ENCODE peak calls at places on chromosomes 13 and 19, in six cellular contexts. I is A549, A is BJ, H is tibial nerve, B is cardiac fibroblast, L is GM12878. G is an unnamed sample.

GRCh38 chr13:111315347-111315995 is 5.0 kb upstream of the TEX29 start:
- DNase-seq in I (no peak), A (no peak), H (no peak), B (no peak), L (no peak), G (no peak)

GRCh38 chr19:45362291-45362690 is 8.1 kb downstream of the ERCC2 start:
- DNase-seq in I (no peak), A (no peak), H (no peak), B (no peak), L (no peak), G (no peak)

GRCh38 chr13:47679391-47679790 is 321.7 kb downstream of the SUCLA2 start:
- DNase-seq in I (no peak), A (peak), H (no peak), B (peak), L (no peak), G (peak)

GRCh38 chr19:51751655-51752054 is at the start of gene FPR1:
- DNase-seq in I (no peak), A (no peak), H (no peak), B (peak), L (no peak), G (peak)

GRCh38 chr13:31018511-31018910 is 86.1 kb downstream of the TEX26 start:
- DNase-seq in I (no peak), A (no peak), H (no peak), B (no peak), L (no peak), G (no peak)

GRCh38 chr13:19860884-19861655 is 2.4 kb downstream of the ZMYM5 start:
- DNase-seq in I (peak), A (no peak), H (no peak), B (peak), L (no peak), G (peak)

GRCh38 chr13:49980266-49980665 is 16.6 kb upstream of the TRIM13 start:
- DNase-seq in I (no peak), A (no peak), H (no peak), B (no peak), L (no peak), G (no peak)

GRCh38 chr13:68185767-68186166 is 955.6 kb upstream of the PCDH9 start:
- DNase-seq in I (no peak), A (no peak), H (no peak), B (no peak), L (no peak), G (no peak)

GRCh38 chr19:6743714-6744380 is 4.4 kb downstream of the TRIP10 start:
- DNase-seq in I (no peak), A (no peak), H (no peak), B (peak), L (no peak), G (no peak)

GRCh38 chr13:33078268-33078667 is 62.0 kb downstream of the KL start:
- DNase-seq in I (no peak), A (no peak), H (no peak), B (no peak), L (no peak), G (no peak)

GRCh38 chr13:21014666-21015170 is 46.7 kb downstream of the LATS2 start:
- DNase-seq in I (peak), A (peak), H (no peak), B (peak), L (no peak), G (peak)

GRCh38 chr13:59318320-59318930 is 845.3 kb downstream of the DIAPH3 start:
- DNase-seq in I (peak), A (no peak), H (peak), B (peak), L (peak), G (peak)

GRCh38 chr19:10553943-10554381 is 10.3 kb downstream of the ATG4D start:
- DNase-seq in I (no peak), A (no peak), H (no peak), B (no peak), L (peak), G (no peak)

GRCh38 chr13:91722267-91722884 is 324.0 kb downstream of the GPC5 start:
- DNase-seq in I (peak), A (no peak), H (no peak), B (peak), L (no peak), G (no peak)

GRCh38 chr13:103349664-103350063 is 283.4 kb upstream of the SLC10A2 start:
- DNase-seq in I (no peak), A (no peak), H (no peak), B (no peak), L (no peak), G (no peak)

GRCh38 chr13:24076124-24076523 is 84.4 kb upstream of the SPATA13 start:
- DNase-seq in I (peak), A (no peak), H (no peak), B (no peak), L (no peak), G (no peak)

GRCh38 chr13:26184791-26185250 is 37.3 kb downstream of the RNF6 start:
- DNase-seq in I (peak), A (no peak), H (peak), B (peak), L (peak), G (peak)

GRCh38 chr13:52010890-52011689 is at the start of gene ATP7B:
- DNase-seq in I (peak), A (no peak), H (no peak), B (no peak), L (no peak), G (no peak)

GRCh38 chr13:91032104-91032503 is 315.4 kb upstream of the MIR17HG start:
- DNase-seq in I (no peak), A (no peak), H (no peak), B (no peak), L (no peak), G (no peak)

GRCh38 chr19:10640361-10640760 is 13.8 kb upstream of the ILF3 start:
- DNase-seq in I (no peak), A (no peak), H (no peak), B (no peak), L (no peak), G (no peak)

GRCh38 chr19:10226376-10227214 is 4.5 kb downstream of the S1PR2 start:
- DNase-seq in I (no peak), A (peak), H (peak), B (peak), L (no peak), G (peak)

GRCh38 chr13:20191311-20191901 is 1.3 kb downstream of the GJB2 start:
- DNase-seq in I (no peak), A (no peak), H (no peak), B (no peak), L (no peak), G (no peak)

GRCh38 chr13:113493315-113493951 is 2.9 kb upstream of the DCUN1D2 start:
- DNase-seq in I (peak), A (peak), H (no peak), B (peak), L (peak), G (peak)

GRCh38 chr19:4581381-4582111 is 22.1 kb upstream of the SEMA6B start:
- DNase-seq in I (no peak), A (no peak), H (no peak), B (no peak), L (no peak), G (no peak)

GRCh38 chr19:47660435-47660832 is 51.5 kb downstream of the BICRA start:
- DNase-seq in I (peak), A (no peak), H (no peak), B (no peak), L (no peak), G (no peak)

GRCh38 chr19:47663435-47663910 is 49.7 kb upstream of the EHD2 start:
- DNase-seq in I (peak), A (peak), H (no peak), B (peak), L (no peak), G (peak)

GRCh38 chr19:47661571-47661970 is 51.7 kb upstream of the EHD2 start:
- DNase-seq in I (no peak), A (no peak), H (no peak), B (peak), L (no peak), G (peak)

GRCh38 chr19:47661161-47661560 is 52.1 kb upstream of the EHD2 start:
- DNase-seq in I (no peak), A (no peak), H (no peak), B (no peak), L (no peak), G (peak)

DNA sequence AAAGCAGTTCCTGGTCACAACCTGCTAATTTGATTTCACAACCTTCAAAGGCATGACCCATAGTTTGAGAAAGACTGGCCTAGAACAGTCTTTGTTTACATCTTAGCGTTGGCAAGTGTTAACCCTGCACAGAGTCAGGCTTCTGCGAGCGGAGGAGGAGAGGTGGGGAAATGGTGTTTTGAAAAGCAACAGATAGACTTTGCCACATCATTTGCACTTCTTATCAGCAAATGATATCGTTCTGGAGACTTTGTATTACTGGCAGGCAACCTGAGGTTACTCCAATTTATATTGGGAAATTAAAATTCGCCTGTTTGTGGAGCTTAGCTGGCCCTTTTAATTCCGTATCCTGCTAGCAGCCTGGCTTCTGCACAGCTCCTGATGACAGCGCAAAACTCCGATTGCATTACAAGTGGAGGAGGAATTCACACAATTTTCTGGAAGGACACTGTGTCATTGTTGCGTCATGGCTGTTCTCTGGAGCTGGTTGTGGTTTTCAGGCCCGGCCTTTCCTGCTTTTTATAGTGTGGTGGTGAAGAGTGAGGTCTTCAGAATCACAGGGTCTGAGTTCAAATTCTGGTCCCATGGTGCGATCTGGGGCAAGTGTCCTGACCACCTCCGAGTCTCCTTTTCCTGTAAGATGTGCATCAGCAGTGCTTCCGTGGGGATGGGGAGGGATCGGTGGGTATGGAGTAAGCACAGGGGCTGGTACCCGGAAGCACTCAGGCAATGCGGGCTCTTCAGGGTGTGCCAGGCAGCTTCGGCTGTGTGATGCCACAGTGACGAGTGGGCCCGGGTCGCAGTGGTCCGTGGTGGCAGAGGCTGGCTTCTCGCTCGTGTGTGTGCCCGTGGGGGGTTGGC is 49.1 kb upstream of the EHD2 start:
- DNase-seq in I (peak), A (peak), H (peak), B (peak), L (no peak), G (peak)
- H3K4me3 ChIP-seq in I (no peak), A (no peak), H (no peak), B (peak), L (no peak), G (peak)

GRCh38 chr19:16836115-16836905 is 7.1 kb downstream of the SIN3B start:
- DNase-seq in I (no peak), A (no peak), H (no peak), B (peak), L (peak), G (no peak)
- TF ChIP-seq CTCF in I (no peak), A (peak), H (no peak), B (no peak), L (peak), G (peak)

GRCh38 chr19:1931445-1931844 is 9.5 kb upstream of the CSNK1G2 start:
- DNase-seq in I (no peak), A (no peak), H (no peak), B (no peak), L (no peak), G (no peak)
- H3K4me3 ChIP-seq in I (no peak), A (no peak), H (no peak), B (no peak), L (no peak), G (no peak)

GRCh38 chr19:16180611-16181010 is 4.6 kb upstream of the FAM32A start:
- DNase-seq in I (peak), A (peak), H (no peak), B (peak), L (no peak), G (peak)

GRCh38 chr19:16185925-16186234 is 670 bp downstream of the FAM32A start:
- DNase-seq in I (no peak), A (no peak), H (peak), B (peak), L (no peak), G (peak)

GRCh38 chr19:16184665-16185122 is 516 bp upstream of the FAM32A start:
- DNase-seq in I (no peak), A (no peak), H (no peak), B (no peak), L (no peak), G (no peak)

GRCh38 chr19:16188521-16188920 is 3.3 kb downstream of the FAM32A start:
- DNase-seq in I (no peak), A (no peak), H (no peak), B (no peak), L (no peak), G (no peak)

DNA sequence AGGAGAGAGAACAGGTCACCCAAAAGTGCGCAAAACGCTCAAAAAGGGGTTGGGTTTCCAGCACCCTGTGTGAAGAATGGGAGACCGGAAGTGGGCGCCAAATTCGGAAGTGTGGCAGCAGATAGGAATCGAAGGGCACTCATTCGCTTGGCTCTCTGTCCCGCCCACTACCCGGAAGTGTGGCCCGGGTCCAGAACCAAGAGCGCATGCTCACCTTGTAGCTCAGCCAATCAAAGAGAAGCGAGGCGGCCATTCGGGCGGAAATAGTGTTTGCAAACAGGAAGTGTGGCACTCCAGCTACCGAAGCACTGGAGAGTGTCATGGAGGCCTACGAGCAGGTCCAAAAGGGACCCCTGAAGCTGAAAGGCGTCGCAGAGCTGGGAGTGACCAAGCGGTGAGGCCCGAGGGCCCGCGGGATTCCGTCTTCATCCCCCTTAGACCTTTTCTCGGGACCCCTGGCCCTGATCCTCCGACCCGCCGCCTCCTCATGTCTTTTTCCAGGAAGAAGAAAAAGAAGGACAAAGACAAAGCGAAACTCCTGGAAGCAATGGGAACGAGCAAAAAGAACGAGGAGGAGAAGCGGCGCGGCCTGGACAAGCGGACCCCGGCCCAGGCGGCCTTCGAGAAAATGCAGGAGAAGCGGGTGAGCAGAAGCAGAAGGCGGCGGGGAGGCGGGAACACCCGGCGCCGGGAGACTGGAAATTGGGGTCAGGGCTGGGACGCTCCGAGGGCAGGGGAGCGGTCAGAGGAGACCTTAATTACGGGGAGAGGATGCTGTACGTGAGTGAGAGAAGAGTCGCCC is at the start of gene FAM32A:
- DNase-seq in I (peak), A (peak), H (peak), B (peak), L (peak), G (peak)
- TF ChIP-seq CTCF in I (peak), A (peak), H (peak), B (no peak), L (peak), G (peak)

GRCh38 chr19:53538378-53539109 is 599 bp downstream of the ZNF331 start:
- DNase-seq in I (no peak), A (no peak), H (no peak), B (no peak), L (no peak), G (no peak)
- H3K4me3 ChIP-seq in I (peak), A (peak), H (peak), B (peak), L (peak), G (peak)

DNA sequence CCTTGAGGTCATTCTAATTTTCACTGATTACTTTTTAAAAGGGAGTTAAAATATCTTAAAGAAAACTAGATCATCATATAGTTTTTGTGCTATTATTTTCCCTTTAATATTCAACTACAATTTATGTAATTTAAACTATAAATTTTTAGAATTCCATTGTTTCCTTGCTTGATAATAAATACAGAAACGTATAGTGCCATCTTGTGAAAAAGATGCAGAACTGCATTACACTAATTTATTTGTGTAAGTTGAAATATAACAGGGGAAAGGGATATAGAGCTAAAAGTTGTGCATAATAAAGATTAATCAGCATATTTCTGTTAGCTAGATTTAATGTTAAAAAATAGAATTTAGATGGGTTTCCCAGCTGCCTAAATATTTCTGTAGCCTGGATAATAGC is 61.5 kb upstream of the TDRD3 start:
- DNase-seq in I (peak), A (no peak), H (no peak), B (peak), L (no peak), G (peak)
- TF ChIP-seq CTCF in I (peak), A (peak), H (peak), B (peak), L (peak), G (peak)

DNA sequence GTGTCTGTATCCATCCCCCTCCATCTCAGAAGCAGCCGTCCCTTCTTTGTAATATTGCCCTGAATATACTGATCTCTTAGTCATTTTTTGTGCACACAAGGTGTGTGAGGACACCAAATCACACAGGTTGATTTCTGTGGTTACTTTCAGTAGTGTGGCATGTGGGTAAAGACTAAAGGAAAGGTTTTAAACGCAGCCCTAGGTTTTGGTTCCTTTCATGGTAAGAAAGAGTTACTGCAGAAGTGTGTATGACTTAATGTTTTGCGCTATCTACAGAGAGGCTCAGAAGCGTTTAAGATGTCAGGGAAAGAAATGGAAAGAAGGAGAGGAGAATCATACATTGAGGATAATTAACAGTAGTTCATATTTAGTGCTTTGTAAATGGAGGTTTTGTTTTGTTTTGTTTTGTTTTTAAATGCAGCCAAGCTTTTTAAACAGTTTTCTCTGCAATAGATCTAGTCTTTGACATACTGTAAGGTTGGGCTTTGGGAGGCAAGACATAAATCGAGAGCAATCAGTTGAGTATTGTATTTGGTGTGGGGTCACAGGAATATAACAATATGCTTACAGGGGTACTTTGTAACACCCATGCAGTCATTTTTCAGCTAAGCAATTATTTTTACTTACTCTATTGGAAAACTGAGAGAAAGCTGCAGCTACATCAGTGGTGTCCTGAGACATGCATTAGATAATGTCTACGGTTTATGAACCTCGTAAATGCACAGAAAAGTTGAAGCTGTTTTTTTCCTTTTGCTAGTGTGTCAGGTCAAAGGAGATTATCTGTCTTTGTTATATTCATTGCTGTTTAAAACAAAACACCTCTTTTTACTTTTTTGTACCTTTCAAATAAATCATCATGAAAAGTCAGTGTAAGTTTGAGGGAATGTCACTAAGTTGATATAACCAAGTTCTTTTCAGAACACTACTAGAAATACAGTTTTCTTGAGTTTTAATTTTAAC is 1.9 kb downstream of the NBEA start:
- DNase-seq in I (no peak), A (no peak), H (no peak), B (no peak), L (no peak), G (no peak)
- H3K4me3 ChIP-seq in I (peak), A (peak), H (peak), B (no peak), L (peak), G (peak)

DNA sequence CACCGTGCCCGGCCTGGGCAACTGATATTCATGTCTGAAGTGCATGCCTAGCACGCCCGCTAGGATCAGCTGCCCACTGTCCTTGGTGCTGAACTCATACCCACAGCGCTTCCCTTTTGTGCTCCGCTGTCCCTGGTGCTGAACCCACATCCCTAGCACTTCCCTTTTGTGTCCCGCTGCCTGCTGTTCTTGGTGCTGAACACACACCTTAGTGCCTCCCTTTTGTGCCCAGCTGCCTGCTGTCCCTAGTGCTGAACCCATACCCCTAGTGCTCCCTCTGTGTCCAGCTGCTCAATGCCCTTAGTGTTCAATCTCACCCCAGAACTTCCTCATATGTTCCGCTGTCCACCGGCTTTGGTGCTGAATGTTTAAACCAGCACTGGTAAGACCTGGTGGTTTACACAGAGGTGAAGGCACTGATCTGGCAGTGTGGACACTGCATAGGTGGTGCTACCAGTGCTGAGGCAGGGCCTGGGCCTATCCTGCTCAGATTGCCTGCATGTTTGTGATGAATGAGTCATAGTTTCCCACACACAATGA is 26.3 kb upstream of the SIGLEC11 start:
- DNase-seq in I (peak), A (peak), H (peak), B (peak), L (peak), G (peak)
- TF ChIP-seq CTCF in I (no peak), A (no peak), H (no peak), B (peak), L (no peak), G (peak)

G was measured in AG10803.